ENCODE peak calls at places on chromosome 19, in four cellular contexts. G is NCI-H524 treated with DMSO at 0.1 percent for 48 hours, S is spleen, Q is EL. P is an unnamed sample.
A peak's percentile ranks its signal among the peaks of the same experiment; 100 is the strongest.

GRCh38 chr19:10135551-10136334 is 16.0 kb upstream of the EIF3G start:
- DNase-seq in Q (no peak), S (no peak), G (no peak), P (no peak)

GRCh38 chr19:5138606-5139594 is 170.0 kb downstream of the KDM4B start:
- DNase-seq in S (peak; percentile 94), G (no peak), Q (peak; percentile 93), P (no peak)

GRCh38 chr19:2274937-2275535 is 6.9 kb downstream of the PEAK3 start:
- DNase-seq in G (no peak), S (peak; percentile 89), Q (peak; percentile 66), P (peak; percentile 83)

GRCh38 chr19:40241809-40242384 is 15.4 kb upstream of the CCNP start:
- DNase-seq in G (no peak), Q (no peak), S (peak; percentile 83), P (no peak)

GRCh38 chr19:50555447-50556235 is 12.6 kb downstream of the LRRC4B start:
- DNase-seq in G (no peak), S (no peak), Q (peak; percentile 19), P (no peak)

GRCh38 chr19:29967623-29968022 is 25.6 kb downstream of the URI1 start:
- DNase-seq in Q (no peak), G (no peak), S (no peak), P (no peak)

GRCh38 chr19:28705008-28705407 is 507.9 kb downstream of the UQCRFS1 start:
- DNase-seq in Q (peak; percentile 92), S (no peak), G (no peak), P (no peak)

GRCh38 chr19:4354282-4354681 is 10.9 kb downstream of the MPND start:
- DNase-seq in Q (no peak), G (no peak), S (no peak), P (no peak)

GRCh38 chr19:13039211-13039789 is 44.0 kb downstream of the NFIX start:
- DNase-seq in S (no peak), Q (no peak), G (no peak), P (no peak)

GRCh38 chr19:19540707-19541515 is 2.8 kb downstream of the CILP2 start:
- DNase-seq in S (peak; percentile 87), G (no peak), Q (peak; percentile 57), P (peak; percentile 36)

P was measured in retina.